ENCODE peak calls at places on chromosomes 11 and 22, in nine cellular contexts. One of them, this sample, is unnamed.

GRCh38 chr11:116869610-116870009 is 32.2 kb upstream of the APOA1 start:
- DNase-seq in fibroblast of mammary gland: no peak
- DNase-seq in fibroblast of villous mesenchyme: no peak
- DNase-seq in OCI-LY7: no peak
- DNase-seq in AG04450: no peak
- DNase-seq in BJ: no peak
- DNase-seq in gastrocnemius medialis: no peak
- DNase-seq in lower leg skin: no peak
- DNase-seq in cardiac fibroblast: no peak
- DNase-seq in this sample: no peak

GRCh38 chr11:30333405-30333804 is 10.5 kb downstream of the ARL14EP start:
- DNase-seq in fibroblast of mammary gland: peak
- DNase-seq in fibroblast of villous mesenchyme: peak
- DNase-seq in OCI-LY7: peak
- DNase-seq in AG04450: no peak
- DNase-seq in BJ: no peak
- DNase-seq in gastrocnemius medialis: no peak
- DNase-seq in lower leg skin: no peak
- DNase-seq in cardiac fibroblast: peak
- DNase-seq in this sample: no peak

GRCh38 chr11:103798456-103798855 is 238.0 kb upstream of the DDI1 start:
- DNase-seq in fibroblast of mammary gland: peak
- DNase-seq in fibroblast of villous mesenchyme: no peak
- DNase-seq in OCI-LY7: no peak
- DNase-seq in AG04450: no peak
- DNase-seq in BJ: no peak
- DNase-seq in gastrocnemius medialis: no peak
- DNase-seq in lower leg skin: no peak
- DNase-seq in cardiac fibroblast: peak
- DNase-seq in this sample: no peak

GRCh38 chr11:94526645-94527438 is 14.6 kb downstream of the C11orf97 start:
- DNase-seq in fibroblast of mammary gland: peak
- DNase-seq in fibroblast of villous mesenchyme: no peak
- DNase-seq in OCI-LY7: no peak
- DNase-seq in AG04450: no peak
- DNase-seq in BJ: no peak
- DNase-seq in gastrocnemius medialis: no peak
- DNase-seq in lower leg skin: no peak
- DNase-seq in cardiac fibroblast: no peak
- DNase-seq in this sample: no peak

GRCh38 chr11:135008001-135008405 is 596.0 kb upstream of the B3GAT1 start:
- DNase-seq in fibroblast of mammary gland: no peak
- DNase-seq in fibroblast of villous mesenchyme: no peak
- DNase-seq in OCI-LY7: no peak
- DNase-seq in AG04450: no peak
- DNase-seq in BJ: no peak
- DNase-seq in gastrocnemius medialis: no peak
- DNase-seq in lower leg skin: no peak
- DNase-seq in cardiac fibroblast: no peak
- DNase-seq in this sample: no peak

GRCh38 chr22:48319321-48320047 is 1508.2 kb downstream of the BRD1 start:
- DNase-seq in fibroblast of mammary gland: no peak
- DNase-seq in fibroblast of villous mesenchyme: no peak
- DNase-seq in OCI-LY7: no peak
- DNase-seq in AG04450: no peak
- DNase-seq in BJ: no peak
- DNase-seq in gastrocnemius medialis: no peak
- DNase-seq in lower leg skin: no peak
- DNase-seq in cardiac fibroblast: no peak
- DNase-seq in this sample: no peak

GRCh38 chr11:109971184-109971523 is 122.0 kb upstream of the ZC3H12C start:
- DNase-seq in fibroblast of mammary gland: peak
- DNase-seq in fibroblast of villous mesenchyme: peak
- DNase-seq in OCI-LY7: peak
- DNase-seq in AG04450: no peak
- DNase-seq in BJ: no peak
- DNase-seq in gastrocnemius medialis: no peak
- DNase-seq in lower leg skin: no peak
- DNase-seq in cardiac fibroblast: peak
- DNase-seq in this sample: peak

GRCh38 chr11:120272303-120272702 is 32.4 kb downstream of the POU2F3 start:
- DNase-seq in fibroblast of mammary gland: peak
- DNase-seq in fibroblast of villous mesenchyme: no peak
- DNase-seq in OCI-LY7: no peak
- DNase-seq in AG04450: no peak
- DNase-seq in BJ: no peak
- DNase-seq in gastrocnemius medialis: no peak
- DNase-seq in lower leg skin: no peak
- DNase-seq in cardiac fibroblast: peak
- DNase-seq in this sample: peak

GRCh38 chr22:44441401-44442185 is 56.4 kb downstream of the RTL6 start:
- DNase-seq in fibroblast of mammary gland: no peak
- DNase-seq in fibroblast of villous mesenchyme: no peak
- DNase-seq in OCI-LY7: no peak
- DNase-seq in AG04450: no peak
- DNase-seq in BJ: no peak
- DNase-seq in gastrocnemius medialis: no peak
- DNase-seq in lower leg skin: no peak
- DNase-seq in cardiac fibroblast: no peak
- DNase-seq in this sample: no peak

DNA sequence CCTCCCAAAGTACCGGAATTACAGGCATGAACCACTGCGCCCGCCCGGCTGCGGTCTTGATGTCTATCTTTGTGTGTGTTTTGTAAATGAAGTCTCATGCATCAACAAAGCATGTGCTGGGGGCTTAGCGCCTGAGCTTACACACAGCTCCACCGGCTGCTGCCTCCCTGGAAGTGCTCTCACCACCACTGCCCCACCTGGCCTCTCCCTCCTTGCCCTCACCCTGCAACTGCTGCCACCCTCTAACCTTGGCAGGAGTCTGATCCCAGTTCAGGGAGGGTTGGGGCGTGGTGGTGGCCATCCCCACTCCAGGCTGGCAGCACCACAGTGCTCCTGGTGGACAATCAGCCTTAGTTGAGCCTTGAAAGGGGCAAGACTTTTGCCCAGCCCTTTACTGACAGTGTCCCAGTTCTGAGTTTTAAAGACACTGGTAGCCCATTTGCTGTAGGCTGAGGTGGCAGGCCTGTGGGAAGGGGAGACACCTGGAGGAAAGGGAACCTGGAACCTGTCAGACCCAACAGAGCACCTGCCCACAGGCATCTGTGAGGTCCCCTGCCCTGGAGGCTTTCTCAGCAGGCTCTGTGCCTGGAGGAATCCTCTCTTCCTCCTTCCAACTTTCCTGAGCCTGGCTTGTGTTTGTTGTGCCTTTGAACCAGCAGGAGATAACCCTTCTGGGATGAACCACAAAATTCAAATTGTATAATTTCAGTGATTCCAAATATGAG is 42.4 kb upstream of the WEE1 start:
- DNase-seq in fibroblast of mammary gland: no peak
- DNase-seq in fibroblast of villous mesenchyme: no peak
- DNase-seq in OCI-LY7: no peak
- DNase-seq in AG04450: no peak
- DNase-seq in BJ: no peak
- DNase-seq in gastrocnemius medialis: no peak
- DNase-seq in lower leg skin: no peak
- DNase-seq in cardiac fibroblast: no peak
- DNase-seq in this sample: no peak
- TF ChIP-seq CTCF in fibroblast of mammary gland: no peak
- TF ChIP-seq CTCF in fibroblast of villous mesenchyme: no peak
- TF ChIP-seq CTCF in OCI-LY7: no peak
- TF ChIP-seq CTCF in AG04450: no peak
- TF ChIP-seq CTCF in BJ: no peak
- TF ChIP-seq CTCF in gastrocnemius medialis: no peak
- TF ChIP-seq CTCF in lower leg skin: no peak
- TF ChIP-seq CTCF in cardiac fibroblast: no peak
- TF ChIP-seq CTCF in this sample: no peak

GRCh38 chr11:58927393-58928081 is 11.8 kb upstream of the GLYATL1 start:
- DNase-seq in fibroblast of mammary gland: no peak
- DNase-seq in fibroblast of villous mesenchyme: no peak
- DNase-seq in OCI-LY7: peak
- DNase-seq in AG04450: peak
- DNase-seq in BJ: no peak
- DNase-seq in gastrocnemius medialis: no peak
- DNase-seq in lower leg skin: no peak
- DNase-seq in cardiac fibroblast: no peak
- DNase-seq in this sample: no peak
- H3K4me3 ChIP-seq in fibroblast of mammary gland: no peak
- H3K4me3 ChIP-seq in fibroblast of villous mesenchyme: no peak
- H3K4me3 ChIP-seq in OCI-LY7: no peak
- H3K4me3 ChIP-seq in AG04450: peak
- H3K4me3 ChIP-seq in BJ: no peak
- H3K4me3 ChIP-seq in gastrocnemius medialis: no peak
- H3K4me3 ChIP-seq in lower leg skin: no peak
- H3K4me3 ChIP-seq in cardiac fibroblast: no peak
- H3K4me3 ChIP-seq in this sample: no peak

GRCh38 chr11:21401496-21401895 is 732.1 kb downstream of the NELL1 start:
- DNase-seq in fibroblast of mammary gland: no peak
- DNase-seq in fibroblast of villous mesenchyme: no peak
- DNase-seq in OCI-LY7: no peak
- DNase-seq in AG04450: no peak
- DNase-seq in BJ: no peak
- DNase-seq in gastrocnemius medialis: no peak
- DNase-seq in lower leg skin: no peak
- DNase-seq in cardiac fibroblast: no peak
- DNase-seq in this sample: no peak

GRCh38 chr11:21398195-21398594 is 728.8 kb downstream of the NELL1 start:
- DNase-seq in fibroblast of mammary gland: no peak
- DNase-seq in fibroblast of villous mesenchyme: no peak
- DNase-seq in OCI-LY7: no peak
- DNase-seq in AG04450: no peak
- DNase-seq in BJ: no peak
- DNase-seq in gastrocnemius medialis: no peak
- DNase-seq in lower leg skin: no peak
- DNase-seq in cardiac fibroblast: no peak
- DNase-seq in this sample: no peak

GRCh38 chr11:21396351-21397008 is 727.1 kb downstream of the NELL1 start:
- DNase-seq in fibroblast of mammary gland: no peak
- DNase-seq in fibroblast of villous mesenchyme: no peak
- DNase-seq in OCI-LY7: no peak
- DNase-seq in AG04450: no peak
- DNase-seq in BJ: no peak
- DNase-seq in gastrocnemius medialis: no peak
- DNase-seq in lower leg skin: no peak
- DNase-seq in cardiac fibroblast: no peak
- DNase-seq in this sample: no peak

GRCh38 chr11:21405403-21405802 is 736.0 kb downstream of the NELL1 start:
- DNase-seq in fibroblast of mammary gland: no peak
- DNase-seq in fibroblast of villous mesenchyme: no peak
- DNase-seq in OCI-LY7: no peak
- DNase-seq in AG04450: no peak
- DNase-seq in BJ: no peak
- DNase-seq in gastrocnemius medialis: no peak
- DNase-seq in lower leg skin: no peak
- DNase-seq in cardiac fibroblast: no peak
- DNase-seq in this sample: no peak

GRCh38 chr11:21402274-21402673 is 732.9 kb downstream of the NELL1 start:
- DNase-seq in fibroblast of mammary gland: no peak
- DNase-seq in fibroblast of villous mesenchyme: no peak
- DNase-seq in OCI-LY7: no peak
- DNase-seq in AG04450: no peak
- DNase-seq in BJ: no peak
- DNase-seq in gastrocnemius medialis: no peak
- DNase-seq in lower leg skin: no peak
- DNase-seq in cardiac fibroblast: no peak
- DNase-seq in this sample: no peak
- TF ChIP-seq CTCF in fibroblast of mammary gland: no peak
- TF ChIP-seq CTCF in fibroblast of villous mesenchyme: no peak
- TF ChIP-seq CTCF in OCI-LY7: no peak
- TF ChIP-seq CTCF in AG04450: no peak
- TF ChIP-seq CTCF in BJ: no peak
- TF ChIP-seq CTCF in gastrocnemius medialis: no peak
- TF ChIP-seq CTCF in lower leg skin: no peak
- TF ChIP-seq CTCF in cardiac fibroblast: no peak
- TF ChIP-seq CTCF in this sample: no peak

DNA sequence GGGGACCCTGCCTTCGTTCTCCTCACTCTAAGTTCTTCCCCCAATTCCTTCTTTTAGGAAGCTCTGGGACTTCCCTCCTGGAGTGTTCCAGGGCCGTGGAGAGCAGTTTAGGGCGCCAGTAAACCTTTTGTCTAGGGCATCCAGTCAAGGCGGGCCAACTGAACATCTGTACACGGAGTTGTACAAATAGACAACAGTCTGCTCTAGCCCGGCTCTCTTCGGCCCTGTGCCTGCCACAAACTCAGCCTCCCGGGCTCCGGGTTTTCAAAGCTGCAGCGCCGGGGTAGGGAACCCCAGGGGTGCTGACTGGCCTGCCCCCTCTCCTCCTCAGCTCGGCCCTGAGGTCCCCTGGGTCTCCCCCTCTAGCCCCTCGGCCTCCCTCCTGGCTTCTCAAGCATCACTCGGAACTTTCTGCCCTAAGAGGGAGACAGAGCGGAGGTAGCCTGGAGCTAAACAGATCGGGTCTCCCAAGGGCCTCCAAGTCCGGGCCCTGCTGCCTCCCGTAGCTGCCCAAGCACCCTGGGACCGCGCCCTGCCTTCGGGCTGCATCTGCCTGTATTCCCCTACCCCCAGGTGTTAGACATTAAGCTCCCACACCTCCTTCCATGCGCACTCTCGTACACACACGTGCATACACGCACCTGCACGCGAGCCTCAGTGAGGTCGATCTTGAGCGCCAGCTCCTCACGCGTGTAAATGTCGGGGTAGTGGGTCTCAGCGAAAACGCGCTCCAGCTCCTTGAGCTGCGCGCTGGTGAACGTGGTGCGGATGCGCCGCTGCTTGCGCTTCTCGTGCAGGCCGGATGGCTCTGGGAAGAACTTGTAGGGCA is 3.3 kb downstream of the PHOX2A start:
- DNase-seq in fibroblast of mammary gland: no peak
- DNase-seq in fibroblast of villous mesenchyme: no peak
- DNase-seq in OCI-LY7: no peak
- DNase-seq in AG04450: no peak
- DNase-seq in BJ: no peak
- DNase-seq in gastrocnemius medialis: no peak
- DNase-seq in lower leg skin: no peak
- DNase-seq in cardiac fibroblast: peak
- DNase-seq in this sample: no peak
- H3K4me3 ChIP-seq in fibroblast of mammary gland: no peak
- H3K4me3 ChIP-seq in fibroblast of villous mesenchyme: peak
- H3K4me3 ChIP-seq in OCI-LY7: no peak
- H3K4me3 ChIP-seq in AG04450: peak
- H3K4me3 ChIP-seq in BJ: no peak
- H3K4me3 ChIP-seq in gastrocnemius medialis: peak
- H3K4me3 ChIP-seq in lower leg skin: no peak
- H3K4me3 ChIP-seq in cardiac fibroblast: no peak
- H3K4me3 ChIP-seq in this sample: no peak